ENCODE peak calls at places on chromosomes 5 and 9, in eight cellular contexts. One of them, this sample, is unnamed.

GRCh38 chr9:21761309-21761901 is 41.0 kb upstream of the MTAP start:
- DNase-seq in H1: no peak
- DNase-seq in A549: no peak
- DNase-seq in gastrocnemius medialis: no peak
- DNase-seq in H54: no peak
- DNase-seq in stomach: no peak
- DNase-seq in ovary: no peak
- DNase-seq in uterus: no peak
- DNase-seq in this sample: no peak

GRCh38 chr5:110726249-110727024 is at the start of gene TMEM232:
- DNase-seq in ovary: peak
- DNase-seq in A549: peak
- DNase-seq in gastrocnemius medialis: peak
- DNase-seq in H54: peak
- DNase-seq in uterus: peak
- DNase-seq in H1: peak
- DNase-seq in stomach: peak
- DNase-seq in this sample: peak

GRCh38 chr5:17180957-17181723 is 36.3 kb upstream of the BASP1 start:
- DNase-seq in ovary: no peak
- DNase-seq in A549: peak
- DNase-seq in stomach: no peak
- DNase-seq in H54: peak
- DNase-seq in uterus: no peak
- DNase-seq in H1: no peak
- DNase-seq in gastrocnemius medialis: no peak
- DNase-seq in this sample: no peak

GRCh38 chr9:131660466-131661405 is 79.1 kb downstream of the RAPGEF1 start:
- DNase-seq in H1: peak
- DNase-seq in A549: no peak
- DNase-seq in gastrocnemius medialis: no peak
- DNase-seq in stomach: no peak
- DNase-seq in uterus: no peak
- DNase-seq in ovary: no peak
- DNase-seq in H54: no peak
- DNase-seq in this sample: no peak

GRCh38 chr5:143791848-143792701 is 19.9 kb upstream of the HMHB1 start:
- DNase-seq in ovary: no peak
- DNase-seq in H1: no peak
- DNase-seq in A549: no peak
- DNase-seq in stomach: no peak
- DNase-seq in H54: no peak
- DNase-seq in gastrocnemius medialis: no peak
- DNase-seq in uterus: no peak
- DNase-seq in this sample: no peak

GRCh38 chr9:137682431-137682991 is 63.7 kb downstream of the EHMT1 start:
- DNase-seq in A549: no peak
- DNase-seq in H54: no peak
- DNase-seq in ovary: no peak
- DNase-seq in H1: no peak
- DNase-seq in uterus: no peak
- DNase-seq in gastrocnemius medialis: no peak
- DNase-seq in stomach: no peak
- DNase-seq in this sample: no peak

GRCh38 chr9:33932078-33932807 is 115.3 kb downstream of the UBE2R2 start:
- DNase-seq in gastrocnemius medialis: no peak
- DNase-seq in stomach: no peak
- DNase-seq in ovary: no peak
- DNase-seq in H54: no peak
- DNase-seq in uterus: no peak
- DNase-seq in H1: no peak
- DNase-seq in A549: no peak
- DNase-seq in this sample: peak

GRCh38 chr9:81971727-81972126 is 16.8 kb upstream of the SPATA31D1 start:
- DNase-seq in A549: no peak
- DNase-seq in H54: no peak
- DNase-seq in ovary: no peak
- DNase-seq in H1: no peak
- DNase-seq in gastrocnemius medialis: no peak
- DNase-seq in uterus: no peak
- DNase-seq in stomach: no peak
- DNase-seq in this sample: no peak

GRCh38 chr5:133407277-133407632 is 205.1 kb downstream of the FSTL4 start:
- DNase-seq in stomach: no peak
- DNase-seq in H54: no peak
- DNase-seq in ovary: no peak
- DNase-seq in uterus: no peak
- DNase-seq in gastrocnemius medialis: no peak
- DNase-seq in A549: no peak
- DNase-seq in H1: peak
- DNase-seq in this sample: no peak

GRCh38 chr9:125961037-125961436 is 213.9 kb downstream of the PBX3 start:
- DNase-seq in ovary: no peak
- DNase-seq in H1: no peak
- DNase-seq in uterus: no peak
- DNase-seq in gastrocnemius medialis: no peak
- DNase-seq in A549: no peak
- DNase-seq in stomach: no peak
- DNase-seq in H54: no peak
- DNase-seq in this sample: no peak

GRCh38 chr5:68007446-68007845 is 208.1 kb upstream of the PIK3R1 start:
- DNase-seq in stomach: no peak
- DNase-seq in A549: no peak
- DNase-seq in ovary: no peak
- DNase-seq in H54: no peak
- DNase-seq in uterus: peak
- DNase-seq in gastrocnemius medialis: peak
- DNase-seq in H1: no peak
- DNase-seq in this sample: peak

GRCh38 chr9:109992293-109992692 is 212.3 kb downstream of the PALM2AKAP2 start:
- DNase-seq in H1: no peak
- DNase-seq in ovary: no peak
- DNase-seq in gastrocnemius medialis: no peak
- DNase-seq in H54: no peak
- DNase-seq in A549: no peak
- DNase-seq in stomach: no peak
- DNase-seq in uterus: no peak
- DNase-seq in this sample: no peak

GRCh38 chr9:21711504-21711903 is 90.9 kb upstream of the MTAP start:
- DNase-seq in ovary: no peak
- DNase-seq in H1: no peak
- DNase-seq in A549: no peak
- DNase-seq in H54: no peak
- DNase-seq in uterus: no peak
- DNase-seq in gastrocnemius medialis: no peak
- DNase-seq in stomach: no peak
- DNase-seq in this sample: no peak

GRCh38 chr5:149895416-149896345 is 48.9 kb downstream of the PDE6A start:
- DNase-seq in stomach: no peak
- DNase-seq in H1: no peak
- DNase-seq in H54: no peak
- DNase-seq in gastrocnemius medialis: no peak
- DNase-seq in A549: no peak
- DNase-seq in ovary: no peak
- DNase-seq in uterus: no peak
- DNase-seq in this sample: no peak

GRCh38 chr9:91677354-91677753 is 253.7 kb upstream of the NFIL3 start:
- DNase-seq in A549: no peak
- DNase-seq in uterus: no peak
- DNase-seq in H54: no peak
- DNase-seq in gastrocnemius medialis: no peak
- DNase-seq in ovary: no peak
- DNase-seq in stomach: no peak
- DNase-seq in H1: no peak
- DNase-seq in this sample: no peak

GRCh38 chr5:123088031-123088805 is 823 bp upstream of the PRDM6 start:
- DNase-seq in uterus: no peak
- DNase-seq in gastrocnemius medialis: no peak
- DNase-seq in stomach: no peak
- DNase-seq in ovary: no peak
- DNase-seq in A549: no peak
- DNase-seq in H54: no peak
- DNase-seq in H1: peak
- DNase-seq in this sample: no peak

GRCh38 chr5:132764671-132765070 is 12.4 kb downstream of the SEPTIN8 start:
- DNase-seq in H1: no peak
- DNase-seq in ovary: no peak
- DNase-seq in uterus: no peak
- DNase-seq in A549: no peak
- DNase-seq in stomach: no peak
- DNase-seq in gastrocnemius medialis: no peak
- DNase-seq in H54: no peak
- DNase-seq in this sample: no peak

GRCh38 chr9:77648458-77649108 is 461 bp upstream of the GNA14 start:
- DNase-seq in gastrocnemius medialis: no peak
- DNase-seq in H1: peak
- DNase-seq in A549: no peak
- DNase-seq in H54: no peak
- DNase-seq in stomach: peak
- DNase-seq in uterus: peak
- DNase-seq in ovary: peak
- DNase-seq in this sample: peak

GRCh38 chr9:131661954-131662621 is 77.8 kb downstream of the RAPGEF1 start:
- DNase-seq in A549: no peak
- DNase-seq in H1: no peak
- DNase-seq in H54: no peak
- DNase-seq in stomach: no peak
- DNase-seq in ovary: no peak
- DNase-seq in uterus: no peak
- DNase-seq in gastrocnemius medialis: no peak
- DNase-seq in this sample: no peak

GRCh38 chr9:5592904-5593303 is 36.0 kb upstream of the RIC1 start:
- DNase-seq in H1: no peak
- DNase-seq in H54: no peak
- DNase-seq in A549: no peak
- DNase-seq in stomach: no peak
- DNase-seq in ovary: no peak
- DNase-seq in uterus: no peak
- DNase-seq in gastrocnemius medialis: no peak
- DNase-seq in this sample: no peak

GRCh38 chr5:7717691-7718090 is 133.2 kb downstream of the CFAP90 start:
- DNase-seq in ovary: no peak
- DNase-seq in H1: no peak
- DNase-seq in gastrocnemius medialis: no peak
- DNase-seq in uterus: no peak
- DNase-seq in H54: peak
- DNase-seq in A549: no peak
- DNase-seq in stomach: no peak
- DNase-seq in this sample: no peak

GRCh38 chr5:907366-907765 is 14.7 kb downstream of the TRIP13 start:
- DNase-seq in H54: no peak
- DNase-seq in ovary: peak
- DNase-seq in stomach: no peak
- DNase-seq in H1: no peak
- DNase-seq in A549: no peak
- DNase-seq in uterus: no peak
- DNase-seq in gastrocnemius medialis: no peak
- DNase-seq in this sample: no peak
- TF ChIP-seq POLR2A in H54: no peak
- TF ChIP-seq POLR2A in ovary: no peak
- TF ChIP-seq POLR2A in stomach: no peak
- TF ChIP-seq POLR2A in H1: no peak
- TF ChIP-seq POLR2A in A549: no peak
- TF ChIP-seq POLR2A in uterus: no peak
- TF ChIP-seq POLR2A in gastrocnemius medialis: no peak
- TF ChIP-seq POLR2A in this sample: no peak

GRCh38 chr9:121285835-121286687 is 18.1 kb downstream of the GSN start:
- DNase-seq in stomach: peak
- DNase-seq in H1: peak
- DNase-seq in A549: peak
- DNase-seq in ovary: peak
- DNase-seq in gastrocnemius medialis: peak
- DNase-seq in uterus: peak
- DNase-seq in H54: peak
- DNase-seq in this sample: no peak
- TF ChIP-seq POLR2A in stomach: no peak
- TF ChIP-seq POLR2A in H1: no peak
- TF ChIP-seq POLR2A in A549: no peak
- TF ChIP-seq POLR2A in ovary: peak
- TF ChIP-seq POLR2A in gastrocnemius medialis: peak
- TF ChIP-seq POLR2A in uterus: peak
- TF ChIP-seq POLR2A in H54: peak
- TF ChIP-seq POLR2A in this sample: no peak

DNA sequence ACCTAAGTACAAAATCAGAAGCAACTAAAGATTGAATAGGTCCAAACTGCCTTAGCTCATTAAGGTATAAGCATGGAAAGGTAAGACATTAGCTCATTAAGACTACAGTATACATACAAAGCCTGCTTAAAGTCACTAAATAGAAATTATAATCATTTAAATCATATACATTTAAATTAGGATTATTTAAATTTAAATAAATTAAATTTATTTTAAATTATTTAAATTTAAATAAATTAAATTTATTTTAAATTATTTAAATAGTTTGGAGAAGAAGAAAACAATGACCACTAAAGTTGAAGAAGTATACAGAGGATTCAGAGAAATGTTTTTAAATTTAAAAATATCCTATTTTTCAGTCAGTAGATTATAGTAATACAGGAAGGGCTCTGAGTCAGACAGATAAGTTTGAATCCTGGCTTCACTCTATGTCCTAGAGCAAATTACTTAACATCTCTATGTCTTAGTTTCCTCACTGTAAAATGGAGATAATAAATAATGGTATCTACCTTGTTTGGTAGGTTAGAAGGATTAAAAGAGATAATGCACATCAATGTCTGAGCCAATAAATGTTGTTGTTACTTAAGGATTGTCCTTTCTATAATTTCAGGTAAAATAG is 100.8 kb downstream of the KIAA0825 start:
- DNase-seq in A549: no peak
- DNase-seq in stomach: no peak
- DNase-seq in uterus: no peak
- DNase-seq in gastrocnemius medialis: no peak
- DNase-seq in H54: no peak
- DNase-seq in ovary: no peak
- DNase-seq in H1: no peak
- DNase-seq in this sample: no peak
- TF ChIP-seq POLR2A in A549: no peak
- TF ChIP-seq POLR2A in stomach: no peak
- TF ChIP-seq POLR2A in uterus: no peak
- TF ChIP-seq POLR2A in gastrocnemius medialis: no peak
- TF ChIP-seq POLR2A in H54: no peak
- TF ChIP-seq POLR2A in ovary: no peak
- TF ChIP-seq POLR2A in H1: no peak
- TF ChIP-seq POLR2A in this sample: no peak

DNA sequence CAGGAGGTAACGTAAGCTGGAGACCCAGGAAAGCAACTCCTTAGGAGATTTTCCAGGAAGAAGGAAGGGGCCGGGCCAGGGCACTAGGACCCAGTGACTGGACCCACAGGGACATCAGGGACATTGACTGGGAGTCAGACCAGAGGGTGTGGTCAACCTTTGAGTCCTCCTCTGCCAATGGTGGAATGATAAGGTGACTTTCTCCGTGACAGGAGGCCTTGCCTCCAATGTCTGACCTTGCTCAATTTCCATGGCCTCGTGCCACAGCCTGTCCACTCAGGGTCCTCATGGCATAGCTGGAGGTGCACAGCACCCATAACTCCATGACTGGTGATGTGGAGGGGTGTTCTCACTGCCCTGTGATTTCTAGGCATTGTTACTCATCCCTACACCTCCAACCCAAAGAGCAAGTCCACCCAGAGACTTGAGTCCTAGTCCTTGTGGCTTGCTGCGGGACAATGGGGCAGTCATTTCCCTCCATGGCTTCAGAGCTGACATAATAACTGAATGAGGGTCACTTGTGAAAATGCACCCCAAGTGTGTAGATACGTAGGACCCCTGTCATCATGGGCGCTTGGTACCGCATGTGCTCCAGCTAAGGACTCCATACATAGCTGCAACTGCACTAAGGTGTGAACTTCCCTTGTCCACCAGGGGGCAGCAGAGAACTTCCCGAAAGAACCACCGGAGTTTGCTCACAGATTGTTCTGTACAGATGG is 4.1 kb upstream of the AMBP start:
- DNase-seq in gastrocnemius medialis: peak
- DNase-seq in H54: peak
- DNase-seq in stomach: peak
- DNase-seq in ovary: peak
- DNase-seq in H1: peak
- DNase-seq in A549: peak
- DNase-seq in uterus: peak
- DNase-seq in this sample: peak
- TF ChIP-seq POLR2A in gastrocnemius medialis: no peak
- TF ChIP-seq POLR2A in H54: no peak
- TF ChIP-seq POLR2A in stomach: no peak
- TF ChIP-seq POLR2A in ovary: no peak
- TF ChIP-seq POLR2A in H1: no peak
- TF ChIP-seq POLR2A in A549: no peak
- TF ChIP-seq POLR2A in uterus: no peak
- TF ChIP-seq POLR2A in this sample: no peak